ENCODE peak calls at places on chromosomes 1 and 21, in six cellular contexts. One of them, this sample, is unnamed.

GRCh38 chr1:174039069-174039468 is 16.9 kb upstream of the RC3H1 start:
- DNase-seq in heart left ventricle: no peak
- DNase-seq in ovary: no peak
- DNase-seq in RWPE1: no peak
- DNase-seq in tibial nerve: no peak
- DNase-seq in endothelial cell of umbilical vein: no peak
- DNase-seq in this sample: no peak

GRCh38 chr1:166258017-166258416 is 91.2 kb upstream of the FAM78B start:
- DNase-seq in tibial nerve: no peak
- DNase-seq in RWPE1: no peak
- DNase-seq in ovary: no peak
- DNase-seq in endothelial cell of umbilical vein: no peak
- DNase-seq in heart left ventricle: no peak
- DNase-seq in this sample: no peak

GRCh38 chr1:169873582-169874200 is 20.0 kb downstream of the SCYL3 start:
- DNase-seq in endothelial cell of umbilical vein: no peak
- DNase-seq in tibial nerve: no peak
- DNase-seq in heart left ventricle: no peak
- DNase-seq in ovary: no peak
- DNase-seq in RWPE1: no peak
- DNase-seq in this sample: no peak

GRCh38 chr21:38272215-38272614 is 15.4 kb downstream of the KCNJ15 start:
- DNase-seq in ovary: no peak
- DNase-seq in tibial nerve: no peak
- DNase-seq in RWPE1: no peak
- DNase-seq in endothelial cell of umbilical vein: no peak
- DNase-seq in heart left ventricle: no peak
- DNase-seq in this sample: no peak

GRCh38 chr1:25794325-25794724 is 5.7 kb upstream of the SELENON start:
- DNase-seq in heart left ventricle: no peak
- DNase-seq in endothelial cell of umbilical vein: no peak
- DNase-seq in RWPE1: no peak
- DNase-seq in tibial nerve: no peak
- DNase-seq in ovary: no peak
- DNase-seq in this sample: no peak

GRCh38 chr1:18998016-18998724 is 41.7 kb upstream of the IFFO2 start:
- DNase-seq in RWPE1: peak
- DNase-seq in endothelial cell of umbilical vein: no peak
- DNase-seq in tibial nerve: no peak
- DNase-seq in heart left ventricle: no peak
- DNase-seq in ovary: no peak
- DNase-seq in this sample: no peak

GRCh38 chr21:37074195-37074510 is 1.1 kb downstream of the TTC3 start:
- DNase-seq in tibial nerve: no peak
- DNase-seq in heart left ventricle: no peak
- DNase-seq in endothelial cell of umbilical vein: no peak
- DNase-seq in ovary: no peak
- DNase-seq in RWPE1: peak
- DNase-seq in this sample: no peak

GRCh38 chr1:20486457-20487235 is 636 bp upstream of the CAMK2N1 start:
- DNase-seq in heart left ventricle: peak
- DNase-seq in RWPE1: no peak
- DNase-seq in tibial nerve: no peak
- DNase-seq in endothelial cell of umbilical vein: peak
- DNase-seq in ovary: peak
- DNase-seq in this sample: no peak

GRCh38 chr1:74197657-74198552 is at the start of the genes FPGT and LRRIQ3:
- DNase-seq in RWPE1: peak
- DNase-seq in heart left ventricle: peak
- DNase-seq in endothelial cell of umbilical vein: peak
- DNase-seq in ovary: peak
- DNase-seq in tibial nerve: peak
- DNase-seq in this sample: peak

GRCh38 chr1:110190282-110190929 is 19.7 kb upstream of the KCNC4 start:
- DNase-seq in heart left ventricle: peak
- DNase-seq in endothelial cell of umbilical vein: no peak
- DNase-seq in tibial nerve: no peak
- DNase-seq in RWPE1: no peak
- DNase-seq in ovary: no peak
- DNase-seq in this sample: no peak

GRCh38 chr21:45450741-45451740 is 46.1 kb downstream of the COL18A1 start:
- DNase-seq in RWPE1: no peak
- DNase-seq in endothelial cell of umbilical vein: no peak
- DNase-seq in tibial nerve: no peak
- DNase-seq in heart left ventricle: peak
- DNase-seq in ovary: no peak
- DNase-seq in this sample: no peak

GRCh38 chr1:204900721-204901120 is 30.1 kb downstream of the NFASC start:
- DNase-seq in heart left ventricle: no peak
- DNase-seq in tibial nerve: no peak
- DNase-seq in RWPE1: no peak
- DNase-seq in endothelial cell of umbilical vein: no peak
- DNase-seq in ovary: no peak
- DNase-seq in this sample: no peak

GRCh38 chr21:25550805-25551204 is 56.5 kb downstream of the MRPL39 start:
- DNase-seq in heart left ventricle: no peak
- DNase-seq in endothelial cell of umbilical vein: no peak
- DNase-seq in RWPE1: no peak
- DNase-seq in ovary: no peak
- DNase-seq in tibial nerve: no peak
- DNase-seq in this sample: no peak

GRCh38 chr1:23122023-23122738 is 46.5 kb downstream of the LUZP1 start:
- DNase-seq in heart left ventricle: no peak
- DNase-seq in tibial nerve: no peak
- DNase-seq in RWPE1: no peak
- DNase-seq in endothelial cell of umbilical vein: peak
- DNase-seq in ovary: peak
- DNase-seq in this sample: no peak

GRCh38 chr1:36525166-36525565 is 42.5 kb upstream of the CSF3R start:
- DNase-seq in tibial nerve: no peak
- DNase-seq in RWPE1: no peak
- DNase-seq in heart left ventricle: no peak
- DNase-seq in endothelial cell of umbilical vein: no peak
- DNase-seq in ovary: no peak
- DNase-seq in this sample: no peak

GRCh38 chr1:171158089-171158488 is 27.0 kb upstream of the FMO2 start:
- DNase-seq in heart left ventricle: no peak
- DNase-seq in ovary: no peak
- DNase-seq in endothelial cell of umbilical vein: no peak
- DNase-seq in tibial nerve: no peak
- DNase-seq in RWPE1: no peak
- DNase-seq in this sample: no peak

GRCh38 chr1:39971138-39971537 is 16.2 kb downstream of the MFSD2A start:
- DNase-seq in endothelial cell of umbilical vein: no peak
- DNase-seq in heart left ventricle: no peak
- DNase-seq in tibial nerve: no peak
- DNase-seq in ovary: no peak
- DNase-seq in RWPE1: no peak
- DNase-seq in this sample: no peak

GRCh38 chr1:33089457-33089856 is 8.5 kb downstream of the AZIN2 start:
- DNase-seq in tibial nerve: no peak
- DNase-seq in heart left ventricle: no peak
- DNase-seq in RWPE1: no peak
- DNase-seq in ovary: no peak
- DNase-seq in endothelial cell of umbilical vein: no peak
- DNase-seq in this sample: no peak

GRCh38 chr1:153384996-153385580 is 5.8 kb downstream of the S100A8 start:
- DNase-seq in heart left ventricle: no peak
- DNase-seq in endothelial cell of umbilical vein: no peak
- DNase-seq in RWPE1: no peak
- DNase-seq in tibial nerve: no peak
- DNase-seq in ovary: no peak
- DNase-seq in this sample: no peak

GRCh38 chr21:41228492-41228891 is 60.5 kb downstream of the BACE2 start:
- DNase-seq in endothelial cell of umbilical vein: no peak
- DNase-seq in heart left ventricle: no peak
- DNase-seq in RWPE1: no peak
- DNase-seq in ovary: no peak
- DNase-seq in tibial nerve: no peak
- DNase-seq in this sample: no peak

GRCh38 chr1:59055908-59056719 is 240.8 kb upstream of the FGGY start:
- DNase-seq in ovary: peak
- DNase-seq in RWPE1: no peak
- DNase-seq in heart left ventricle: no peak
- DNase-seq in endothelial cell of umbilical vein: no peak
- DNase-seq in tibial nerve: no peak
- DNase-seq in this sample: no peak

GRCh38 chr1:30414851-30415165 is 308.6 kb downstream of the MATN1 start:
- DNase-seq in tibial nerve: no peak
- DNase-seq in endothelial cell of umbilical vein: no peak
- DNase-seq in ovary: no peak
- DNase-seq in RWPE1: no peak
- DNase-seq in heart left ventricle: no peak
- DNase-seq in this sample: no peak

GRCh38 chr1:209335090-209335692 is 248.3 kb upstream of the CAMK1G start:
- DNase-seq in heart left ventricle: no peak
- DNase-seq in RWPE1: peak
- DNase-seq in tibial nerve: no peak
- DNase-seq in ovary: no peak
- DNase-seq in endothelial cell of umbilical vein: peak
- DNase-seq in this sample: no peak

GRCh38 chr1:226666164-226666506 is 72.9 kb downstream of the ITPKB start:
- DNase-seq in ovary: no peak
- DNase-seq in endothelial cell of umbilical vein: no peak
- DNase-seq in RWPE1: no peak
- DNase-seq in tibial nerve: no peak
- DNase-seq in heart left ventricle: peak
- DNase-seq in this sample: no peak
- H3K27ac ChIP-seq in ovary: no peak
- H3K27ac ChIP-seq in endothelial cell of umbilical vein: no peak
- H3K27ac ChIP-seq in RWPE1: no peak
- H3K27ac ChIP-seq in tibial nerve: no peak
- H3K27ac ChIP-seq in heart left ventricle: peak
- H3K27ac ChIP-seq in this sample: peak

GRCh38 chr1:180484490-180484889 is 17.9 kb downstream of the ACBD6 start:
- DNase-seq in RWPE1: no peak
- DNase-seq in ovary: no peak
- DNase-seq in endothelial cell of umbilical vein: no peak
- DNase-seq in tibial nerve: no peak
- DNase-seq in heart left ventricle: no peak
- DNase-seq in this sample: no peak

GRCh38 chr1:180486092-180486491 is 16.3 kb downstream of the ACBD6 start:
- DNase-seq in tibial nerve: no peak
- DNase-seq in heart left ventricle: no peak
- DNase-seq in endothelial cell of umbilical vein: no peak
- DNase-seq in RWPE1: no peak
- DNase-seq in ovary: no peak
- DNase-seq in this sample: no peak

DNA sequence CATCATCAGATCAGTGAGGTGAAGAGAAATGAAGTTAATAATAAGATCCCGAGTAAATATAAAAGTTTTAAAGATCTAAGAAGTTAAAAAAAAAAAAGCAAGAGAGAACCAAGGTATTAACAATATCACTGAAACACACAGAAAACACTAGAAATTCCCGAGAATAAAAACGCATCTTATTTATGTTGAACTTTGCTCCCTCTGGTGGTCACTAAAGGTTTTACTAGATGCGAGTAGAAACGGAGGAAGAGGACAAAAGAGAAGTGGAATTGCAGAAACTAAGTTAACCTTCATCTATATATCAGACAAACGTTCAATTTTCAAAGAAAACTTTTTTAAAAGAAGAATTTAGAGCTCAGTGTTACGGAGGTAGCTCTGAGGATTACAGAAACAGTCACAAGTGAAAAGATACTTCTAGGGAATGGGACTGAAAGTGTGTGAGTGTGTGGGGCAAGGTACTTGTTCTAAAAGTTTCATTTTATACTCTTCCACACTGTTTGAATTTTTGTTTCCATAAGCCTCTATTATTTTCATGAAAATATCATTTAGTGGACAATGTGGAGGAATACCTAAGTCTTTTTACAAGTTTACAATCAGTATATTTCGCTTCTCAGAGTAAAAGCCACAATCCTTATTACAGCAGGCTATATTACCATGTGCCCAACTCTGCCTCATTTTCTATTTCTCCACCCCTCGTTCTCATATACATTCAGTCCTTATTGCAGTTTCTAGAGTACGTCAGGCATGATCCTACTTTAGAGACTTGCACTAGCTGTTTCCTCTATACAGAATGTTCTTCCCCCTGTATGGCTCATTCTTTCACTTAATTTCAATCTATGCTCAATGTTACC is 19.7 kb downstream of the ACBD6 start:
- DNase-seq in ovary: no peak
- DNase-seq in heart left ventricle: no peak
- DNase-seq in tibial nerve: no peak
- DNase-seq in endothelial cell of umbilical vein: peak
- DNase-seq in RWPE1: peak
- DNase-seq in this sample: no peak
- TF ChIP-seq CTCF in ovary: peak
- TF ChIP-seq CTCF in heart left ventricle: peak
- TF ChIP-seq CTCF in tibial nerve: peak
- TF ChIP-seq CTCF in endothelial cell of umbilical vein: peak
- TF ChIP-seq CTCF in RWPE1: peak
- TF ChIP-seq CTCF in this sample: peak

DNA sequence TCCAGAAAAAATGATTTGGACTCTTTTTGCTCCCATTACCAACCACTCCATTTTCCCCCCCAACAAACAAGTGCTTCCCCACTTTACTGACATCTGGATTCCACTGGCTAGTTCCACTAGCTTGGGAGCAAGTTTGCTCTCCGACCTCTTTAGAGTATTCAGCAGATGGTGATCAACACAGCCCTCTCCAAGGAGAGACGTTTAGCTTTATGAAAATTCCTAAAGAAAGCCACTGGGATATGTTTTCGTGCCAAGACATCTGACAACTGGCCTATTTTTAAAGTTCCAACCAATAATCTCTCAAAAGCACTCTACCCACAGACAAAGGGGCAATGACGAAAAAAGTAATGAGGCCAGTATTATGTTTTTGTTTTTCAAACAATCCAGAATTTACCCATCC is 50.2 kb downstream of the ITPKB start:
- DNase-seq in endothelial cell of umbilical vein: no peak
- DNase-seq in ovary: no peak
- DNase-seq in RWPE1: no peak
- DNase-seq in heart left ventricle: no peak
- DNase-seq in tibial nerve: no peak
- DNase-seq in this sample: no peak
- H3K27ac ChIP-seq in endothelial cell of umbilical vein: no peak
- H3K27ac ChIP-seq in ovary: no peak
- H3K27ac ChIP-seq in RWPE1: no peak
- H3K27ac ChIP-seq in heart left ventricle: peak
- H3K27ac ChIP-seq in tibial nerve: no peak
- H3K27ac ChIP-seq in this sample: peak

DNA sequence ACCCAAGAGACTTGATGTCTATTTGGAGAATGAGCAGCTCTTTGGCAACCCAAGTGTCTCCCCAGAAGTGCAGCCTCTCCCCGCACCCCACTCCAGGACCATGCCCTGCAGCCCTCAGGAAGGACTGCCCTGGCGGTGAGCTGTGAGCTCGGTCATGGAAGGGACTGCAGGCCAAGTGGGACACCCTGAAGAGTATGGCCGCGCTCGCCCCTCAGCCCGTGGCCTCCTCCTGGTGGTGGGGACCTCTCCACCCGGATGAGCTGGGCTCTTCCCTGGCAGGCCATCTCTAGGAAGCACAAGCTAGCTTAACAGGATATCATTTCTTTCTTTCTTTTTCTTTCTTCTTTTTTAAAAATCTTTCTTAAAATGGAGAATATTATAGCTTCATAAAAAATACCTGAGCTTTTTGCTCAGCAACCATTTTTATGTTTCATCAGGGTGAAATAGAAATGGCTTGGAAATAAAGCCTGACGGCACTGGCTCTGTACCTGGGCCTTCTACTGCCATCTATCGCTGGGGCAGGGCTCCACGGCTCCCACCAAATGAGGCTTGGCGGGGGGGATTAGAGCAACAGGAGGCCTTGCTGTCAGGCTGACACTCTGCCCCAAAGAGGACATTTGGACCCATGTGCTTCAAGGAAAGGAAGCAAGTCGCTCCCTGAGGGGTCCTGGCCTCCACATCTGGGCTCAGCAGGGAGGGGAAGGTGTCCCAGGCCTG is 296.2 kb upstream of the VAMP3 start:
- DNase-seq in heart left ventricle: no peak
- DNase-seq in ovary: no peak
- DNase-seq in tibial nerve: no peak
- DNase-seq in RWPE1: no peak
- DNase-seq in endothelial cell of umbilical vein: no peak
- DNase-seq in this sample: no peak
- TF ChIP-seq CTCF in heart left ventricle: no peak
- TF ChIP-seq CTCF in ovary: no peak
- TF ChIP-seq CTCF in tibial nerve: no peak
- TF ChIP-seq CTCF in RWPE1: no peak
- TF ChIP-seq CTCF in endothelial cell of umbilical vein: no peak
- TF ChIP-seq CTCF in this sample: no peak